ENCODE peak calls at places on chromosomes 6 and 20, in seven cellular contexts. One of them, this sample, is unnamed.

GRCh38 chr20:39289831-39290230 is 327.7 kb downstream of the DHX35 start:
- DNase-seq in activated naive CD4-positive, alpha-beta T cell: no peak
- DNase-seq in progenitor cell of endocrine pancreas: no peak
- DNase-seq in activated CD8-positive, alpha-beta memory T cell treated with anti-CD3 and anti-CD28 coated beads for 24 hours: no peak
- DNase-seq in OCI-M1: no peak
- DNase-seq in cardiac fibroblast: no peak
- DNase-seq in mucosa of gallbladder: no peak
- DNase-seq in this sample: no peak

GRCh38 chr6:159074120-159074684 is 29.4 kb upstream of the TAGAP start:
- DNase-seq in progenitor cell of endocrine pancreas: no peak
- DNase-seq in activated naive CD4-positive, alpha-beta T cell: no peak
- DNase-seq in cardiac fibroblast: peak
- DNase-seq in mucosa of gallbladder: peak
- DNase-seq in OCI-M1: peak
- DNase-seq in activated CD8-positive, alpha-beta memory T cell treated with anti-CD3 and anti-CD28 coated beads for 24 hours: no peak
- DNase-seq in this sample: peak

GRCh38 chr6:33088258-33088930 is 12.6 kb downstream of the HLA-DPB1 start:
- DNase-seq in activated CD8-positive, alpha-beta memory T cell treated with anti-CD3 and anti-CD28 coated beads for 24 hours: no peak
- DNase-seq in OCI-M1: no peak
- DNase-seq in cardiac fibroblast: no peak
- DNase-seq in mucosa of gallbladder: no peak
- DNase-seq in progenitor cell of endocrine pancreas: no peak
- DNase-seq in activated naive CD4-positive, alpha-beta T cell: no peak
- DNase-seq in this sample: peak

GRCh38 chr20:9660236-9660868 is 146.0 kb downstream of the LAMP5 start:
- DNase-seq in cardiac fibroblast: no peak
- DNase-seq in mucosa of gallbladder: peak
- DNase-seq in OCI-M1: peak
- DNase-seq in progenitor cell of endocrine pancreas: peak
- DNase-seq in activated naive CD4-positive, alpha-beta T cell: no peak
- DNase-seq in activated CD8-positive, alpha-beta memory T cell treated with anti-CD3 and anti-CD28 coated beads for 24 hours: no peak
- DNase-seq in this sample: peak

GRCh38 chr6:167736486-167737204 is 90.1 kb upstream of the AFDN start:
- DNase-seq in activated naive CD4-positive, alpha-beta T cell: no peak
- DNase-seq in OCI-M1: no peak
- DNase-seq in mucosa of gallbladder: no peak
- DNase-seq in progenitor cell of endocrine pancreas: no peak
- DNase-seq in cardiac fibroblast: peak
- DNase-seq in activated CD8-positive, alpha-beta memory T cell treated with anti-CD3 and anti-CD28 coated beads for 24 hours: no peak
- DNase-seq in this sample: no peak

GRCh38 chr6:52510213-52510562 is 66.7 kb downstream of the TRAM2 start:
- DNase-seq in activated CD8-positive, alpha-beta memory T cell treated with anti-CD3 and anti-CD28 coated beads for 24 hours: no peak
- DNase-seq in OCI-M1: no peak
- DNase-seq in cardiac fibroblast: no peak
- DNase-seq in progenitor cell of endocrine pancreas: no peak
- DNase-seq in activated naive CD4-positive, alpha-beta T cell: no peak
- DNase-seq in mucosa of gallbladder: no peak
- DNase-seq in this sample: no peak

GRCh38 chr6:134517145-134517658 is 199.3 kb upstream of the SGK1 start:
- DNase-seq in mucosa of gallbladder: peak
- DNase-seq in cardiac fibroblast: peak
- DNase-seq in activated CD8-positive, alpha-beta memory T cell treated with anti-CD3 and anti-CD28 coated beads for 24 hours: no peak
- DNase-seq in progenitor cell of endocrine pancreas: no peak
- DNase-seq in activated naive CD4-positive, alpha-beta T cell: no peak
- DNase-seq in OCI-M1: no peak
- DNase-seq in this sample: peak

GRCh38 chr6:113039013-113039412 is 691.9 kb downstream of the RFPL4B start:
- DNase-seq in progenitor cell of endocrine pancreas: no peak
- DNase-seq in OCI-M1: peak
- DNase-seq in mucosa of gallbladder: no peak
- DNase-seq in activated naive CD4-positive, alpha-beta T cell: no peak
- DNase-seq in cardiac fibroblast: no peak
- DNase-seq in activated CD8-positive, alpha-beta memory T cell treated with anti-CD3 and anti-CD28 coated beads for 24 hours: no peak
- DNase-seq in this sample: no peak

GRCh38 chr20:5000263-5001173 is 792 bp downstream of the SLC23A2 start:
- DNase-seq in progenitor cell of endocrine pancreas: peak
- DNase-seq in mucosa of gallbladder: peak
- DNase-seq in cardiac fibroblast: no peak
- DNase-seq in OCI-M1: peak
- DNase-seq in activated naive CD4-positive, alpha-beta T cell: no peak
- DNase-seq in activated CD8-positive, alpha-beta memory T cell treated with anti-CD3 and anti-CD28 coated beads for 24 hours: peak
- DNase-seq in this sample: no peak

GRCh38 chr6:138958595-138958994 is 29.5 kb downstream of the REPS1 start:
- DNase-seq in activated naive CD4-positive, alpha-beta T cell: no peak
- DNase-seq in progenitor cell of endocrine pancreas: no peak
- DNase-seq in mucosa of gallbladder: no peak
- DNase-seq in OCI-M1: no peak
- DNase-seq in cardiac fibroblast: no peak
- DNase-seq in activated CD8-positive, alpha-beta memory T cell treated with anti-CD3 and anti-CD28 coated beads for 24 hours: no peak
- DNase-seq in this sample: no peak

GRCh38 chr6:14283600-14284235 is 166.1 kb downstream of the CD83 start:
- DNase-seq in progenitor cell of endocrine pancreas: no peak
- DNase-seq in cardiac fibroblast: peak
- DNase-seq in activated naive CD4-positive, alpha-beta T cell: no peak
- DNase-seq in OCI-M1: no peak
- DNase-seq in activated CD8-positive, alpha-beta memory T cell treated with anti-CD3 and anti-CD28 coated beads for 24 hours: no peak
- DNase-seq in mucosa of gallbladder: no peak
- DNase-seq in this sample: no peak

GRCh38 chr6:148842631-148843030 is 95.8 kb downstream of the UST start:
- DNase-seq in activated naive CD4-positive, alpha-beta T cell: no peak
- DNase-seq in mucosa of gallbladder: no peak
- DNase-seq in OCI-M1: no peak
- DNase-seq in activated CD8-positive, alpha-beta memory T cell treated with anti-CD3 and anti-CD28 coated beads for 24 hours: no peak
- DNase-seq in cardiac fibroblast: no peak
- DNase-seq in progenitor cell of endocrine pancreas: no peak
- DNase-seq in this sample: peak

GRCh38 chr6:151689499-151690201 is 117.8 kb upstream of the ESR1 start:
- DNase-seq in progenitor cell of endocrine pancreas: no peak
- DNase-seq in activated CD8-positive, alpha-beta memory T cell treated with anti-CD3 and anti-CD28 coated beads for 24 hours: no peak
- DNase-seq in mucosa of gallbladder: no peak
- DNase-seq in cardiac fibroblast: no peak
- DNase-seq in activated naive CD4-positive, alpha-beta T cell: no peak
- DNase-seq in OCI-M1: no peak
- DNase-seq in this sample: no peak

GRCh38 chr20:24590193-24590982 is 121.0 kb downstream of the SYNDIG1 start:
- DNase-seq in activated naive CD4-positive, alpha-beta T cell: no peak
- DNase-seq in activated CD8-positive, alpha-beta memory T cell treated with anti-CD3 and anti-CD28 coated beads for 24 hours: peak
- DNase-seq in mucosa of gallbladder: no peak
- DNase-seq in cardiac fibroblast: no peak
- DNase-seq in progenitor cell of endocrine pancreas: no peak
- DNase-seq in OCI-M1: no peak
- DNase-seq in this sample: no peak

GRCh38 chr6:97174471-97174870 is 108.5 kb downstream of the MMS22L start:
- DNase-seq in OCI-M1: no peak
- DNase-seq in progenitor cell of endocrine pancreas: no peak
- DNase-seq in cardiac fibroblast: no peak
- DNase-seq in activated CD8-positive, alpha-beta memory T cell treated with anti-CD3 and anti-CD28 coated beads for 24 hours: no peak
- DNase-seq in mucosa of gallbladder: no peak
- DNase-seq in activated naive CD4-positive, alpha-beta T cell: no peak
- DNase-seq in this sample: no peak

GRCh38 chr6:72963946-72964345 is 261.4 kb downstream of the KHDC1L start:
- DNase-seq in progenitor cell of endocrine pancreas: no peak
- DNase-seq in cardiac fibroblast: no peak
- DNase-seq in activated CD8-positive, alpha-beta memory T cell treated with anti-CD3 and anti-CD28 coated beads for 24 hours: no peak
- DNase-seq in mucosa of gallbladder: no peak
- DNase-seq in OCI-M1: no peak
- DNase-seq in activated naive CD4-positive, alpha-beta T cell: no peak
- DNase-seq in this sample: peak

GRCh38 chr20:46828471-46828870 is 66.2 kb upstream of the EYA2 start:
- DNase-seq in progenitor cell of endocrine pancreas: no peak
- DNase-seq in cardiac fibroblast: no peak
- DNase-seq in activated naive CD4-positive, alpha-beta T cell: no peak
- DNase-seq in activated CD8-positive, alpha-beta memory T cell treated with anti-CD3 and anti-CD28 coated beads for 24 hours: no peak
- DNase-seq in mucosa of gallbladder: no peak
- DNase-seq in OCI-M1: no peak
- DNase-seq in this sample: peak

GRCh38 chr6:2793491-2794151 is 28.4 kb downstream of the WRNIP1 start:
- DNase-seq in progenitor cell of endocrine pancreas: no peak
- DNase-seq in activated CD8-positive, alpha-beta memory T cell treated with anti-CD3 and anti-CD28 coated beads for 24 hours: no peak
- DNase-seq in OCI-M1: peak
- DNase-seq in cardiac fibroblast: no peak
- DNase-seq in mucosa of gallbladder: no peak
- DNase-seq in activated naive CD4-positive, alpha-beta T cell: no peak
- DNase-seq in this sample: peak

GRCh38 chr6:151705994-151706733 is 101.3 kb upstream of the ESR1 start:
- DNase-seq in cardiac fibroblast: no peak
- DNase-seq in progenitor cell of endocrine pancreas: no peak
- DNase-seq in mucosa of gallbladder: no peak
- DNase-seq in OCI-M1: no peak
- DNase-seq in activated CD8-positive, alpha-beta memory T cell treated with anti-CD3 and anti-CD28 coated beads for 24 hours: no peak
- DNase-seq in activated naive CD4-positive, alpha-beta T cell: no peak
- DNase-seq in this sample: no peak

GRCh38 chr6:157814883-157815282 is 8.2 kb upstream of the SNX9 start:
- DNase-seq in OCI-M1: no peak
- DNase-seq in activated naive CD4-positive, alpha-beta T cell: no peak
- DNase-seq in cardiac fibroblast: no peak
- DNase-seq in mucosa of gallbladder: no peak
- DNase-seq in progenitor cell of endocrine pancreas: no peak
- DNase-seq in activated CD8-positive, alpha-beta memory T cell treated with anti-CD3 and anti-CD28 coated beads for 24 hours: no peak
- DNase-seq in this sample: no peak

GRCh38 chr6:24935753-24936152 is at the start of gene RIPOR2:
- DNase-seq in activated naive CD4-positive, alpha-beta T cell: no peak
- DNase-seq in mucosa of gallbladder: no peak
- DNase-seq in OCI-M1: no peak
- DNase-seq in cardiac fibroblast: peak
- DNase-seq in progenitor cell of endocrine pancreas: no peak
- DNase-seq in activated CD8-positive, alpha-beta memory T cell treated with anti-CD3 and anti-CD28 coated beads for 24 hours: peak
- DNase-seq in this sample: peak

This sample was measured in bronchial epithelial cell.